ENCODE peak calls at places on chromosomes 12 and 14, in nine cellular contexts. M is esophagus muscularis mucosa, E is left ventricle myocardium inferior, Q is HCT116, X is GM13977, N is mammary epithelial cell, T is A549, I is choroid plexus epithelial cell, O is heart left ventricle. Z is an unnamed sample.

GRCh38 chr12:12661086-12661485 is 34.9 kb downstream of the GPR19 start:
- DNase-seq in M (no peak), E (no peak), Q (no peak), X (no peak), N (peak; percentile 46), T (no peak), I (peak; percentile 79), O (no peak), Z (no peak)

GRCh38 chr14:105146976-105147700 is 21.4 kb downstream of the JAG2 start:
- DNase-seq in M (no peak), E (peak; percentile 12), Q (no peak), X (no peak), N (no peak), T (no peak), I (no peak), O (no peak), Z (no peak)

GRCh38 chr12:30201301-30202160 is 417.8 kb upstream of the TMTC1 start:
- DNase-seq in M (no peak), E (peak; percentile 13), Q (no peak), X (no peak), N (no peak), T (no peak), I (peak; percentile 5), O (no peak), Z (no peak)

GRCh38 chr12:116718578-116719454 is 19.1 kb downstream of the SPRING1 start:
- DNase-seq in M (no peak), E (no peak), Q (no peak), X (no peak), N (no peak), T (no peak), I (peak; percentile 36), O (no peak), Z (no peak)

GRCh38 chr14:39442293-39442692 is 10.1 kb upstream of the FBXO33 start:
- DNase-seq in M (no peak), E (no peak), Q (no peak), X (no peak), N (no peak), T (no peak), I (no peak), O (no peak), Z (no peak)

GRCh38 chr14:80172380-80173055 is 38.8 kb downstream of the DIO2 start:
- DNase-seq in M (no peak), E (no peak), Q (no peak), X (no peak), N (peak; percentile 40), T (no peak), I (no peak), O (no peak), Z (no peak)

GRCh38 chr12:86838709-86839108 is 582.5 kb upstream of the MGAT4C start:
- DNase-seq in M (no peak), E (no peak), Q (no peak), X (no peak), N (no peak), T (no peak), I (peak; percentile 36), O (no peak), Z (no peak)

GRCh38 chr12:114913871-114914801 is 230.2 kb upstream of the TBX3 start:
- DNase-seq in M (no peak), E (no peak), Q (peak; percentile 38), X (no peak), N (peak; percentile 77), T (peak; percentile 44), I (peak; percentile 24), O (no peak), Z (no peak)

GRCh38 chr12:131129839-131130238 is 176.1 kb downstream of the ADGRD1 start:
- DNase-seq in M (no peak), E (no peak), Q (no peak), X (no peak), N (no peak), T (no peak), I (no peak), O (peak; percentile 6), Z (no peak)

GRCh38 chr14:76152333-76152681 is 585 bp downstream of the GPATCH2L start:
- DNase-seq in M (no peak), E (peak; percentile 44), Q (peak; percentile 37), X (peak; percentile 77), N (peak; percentile 88), T (peak; percentile 74), I (peak; percentile 87), O (peak; percentile 66), Z (peak; percentile 52)

GRCh38 chr14:74882103-74882920 is 596 bp downstream of the DLST start:
- DNase-seq in M (no peak), E (peak; percentile 34), Q (no peak), X (peak; percentile 45), N (peak; percentile 66), T (peak; percentile 43), I (peak; percentile 75), O (peak; percentile 45), Z (no peak)

GRCh38 chr12:16603916-16604575 is 1.9 kb downstream of the LMO3 start:
- DNase-seq in M (no peak), E (no peak), Q (no peak), X (no peak), N (no peak), T (no peak), I (no peak), O (no peak), Z (no peak)

GRCh38 chr14:27391331-27391730 is 793.5 kb upstream of the NOVA1 start:
- DNase-seq in M (no peak), E (no peak), Q (no peak), X (no peak), N (no peak), T (no peak), I (no peak), O (no peak), Z (no peak)

GRCh38 chr12:70002097-70002911 is 177.3 kb downstream of the MYRFL start:
- DNase-seq in M (no peak), E (peak; percentile 40), Q (no peak), X (no peak), N (no peak), T (no peak), I (peak; percentile 6), O (peak; percentile 46), Z (no peak)

DNA sequence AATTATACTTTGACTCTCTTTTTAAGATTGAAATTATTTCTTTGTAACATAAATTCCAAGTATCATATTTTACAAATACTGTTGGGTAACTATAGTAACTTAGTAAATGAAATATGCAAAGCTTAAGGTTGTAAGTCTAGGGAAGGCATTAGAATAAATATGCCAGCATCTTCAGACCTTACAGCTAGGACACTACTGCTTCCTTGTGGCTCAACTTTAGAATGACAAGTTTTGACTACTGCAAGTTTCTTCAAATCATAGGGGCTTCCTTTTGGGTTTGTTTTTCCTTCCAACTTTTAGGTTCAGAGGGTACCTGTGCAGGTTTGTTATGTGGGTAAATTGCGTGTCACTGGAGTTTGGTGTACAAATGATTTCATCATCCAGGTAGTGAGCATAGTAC is 17.7 kb upstream of the ANP32D start:
- DNase-seq in M (no peak), E (no peak), Q (peak; percentile 31), X (no peak), N (peak; percentile 19), T (no peak), I (peak; percentile 74), O (no peak), Z (no peak)
- TF ChIP-seq CTCF in M (peak; percentile 37), E (peak; percentile 70), Q (peak; percentile 56), X (peak; percentile 31), N (peak; percentile 38), T (peak; percentile 17), I (peak; percentile 67), O (peak; percentile 72), Z (peak; percentile 25)

GRCh38 chr12:64611430-64612286 is 1.4 kb downstream of the RASSF3 start:
- DNase-seq in M (no peak), E (peak; percentile 41), Q (no peak), X (no peak), N (peak; percentile 47), T (no peak), I (peak; percentile 33), O (peak; percentile 39), Z (no peak)
- TF ChIP-seq CTCF in M (no peak), E (no peak), Q (no peak), X (no peak), N (no peak), T (no peak), I (peak; percentile 28), O (no peak), Z (no peak)

GRCh38 chr12:82378997-82379396 is 20.7 kb downstream of the METTL25 start:
- DNase-seq in M (no peak), E (no peak), Q (no peak), X (no peak), N (no peak), T (no peak), I (no peak), O (no peak), Z (no peak)

DNA sequence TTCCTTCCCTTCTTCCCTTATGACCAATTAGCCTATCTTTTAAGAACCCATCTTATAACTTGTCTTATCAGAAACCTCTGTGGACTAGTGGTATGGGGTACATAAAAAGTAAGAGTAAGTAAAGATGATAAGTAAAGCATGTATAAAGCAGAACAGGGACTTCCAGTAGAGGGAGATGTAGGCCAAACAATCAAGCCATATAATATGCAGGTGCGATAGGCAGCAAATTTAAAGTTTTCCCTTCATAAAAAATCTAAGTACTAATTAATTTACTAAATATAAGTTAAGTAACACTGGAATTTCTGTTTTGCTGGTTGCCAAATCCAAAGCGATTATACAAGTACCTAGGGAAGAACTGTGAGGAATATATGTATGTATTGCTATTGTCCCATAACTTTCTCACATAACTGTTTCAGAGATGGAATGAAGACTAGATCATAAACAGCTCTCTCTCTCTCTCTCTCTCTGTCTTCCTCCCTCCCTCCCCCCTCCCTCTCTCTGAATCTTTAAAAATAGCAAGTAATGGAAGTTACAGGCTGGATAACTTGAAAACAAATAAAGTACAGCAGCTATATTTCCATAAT is 25.7 kb downstream of the METTL25 start:
- DNase-seq in M (no peak), E (no peak), Q (no peak), X (no peak), N (peak; percentile 17), T (no peak), I (peak; percentile 62), O (no peak), Z (peak; percentile 16)
- TF ChIP-seq CTCF in M (no peak), E (peak; percentile 49), Q (peak; percentile 60), X (peak; percentile 58), N (peak; percentile 56), T (peak; percentile 80), I (peak; percentile 62), O (peak; percentile 31), Z (peak; percentile 36)

GRCh38 chr14:68943107-68943506 is 36.0 kb downstream of the ACTN1 start:
- DNase-seq in M (no peak), E (no peak), Q (no peak), X (no peak), N (no peak), T (no peak), I (no peak), O (no peak), Z (no peak)

GRCh38 chr14:68940614-68941185 is 38.4 kb downstream of the ACTN1 start:
- DNase-seq in M (no peak), E (no peak), Q (no peak), X (no peak), N (no peak), T (no peak), I (no peak), O (no peak), Z (no peak)

GRCh38 chr14:68942281-68943035 is 36.6 kb downstream of the ACTN1 start:
- DNase-seq in M (no peak), E (no peak), Q (no peak), X (no peak), N (no peak), T (no peak), I (no peak), O (no peak), Z (no peak)

GRCh38 chr14:68939893-68940613 is 39.0 kb downstream of the ACTN1 start:
- DNase-seq in M (no peak), E (peak; percentile 80), Q (no peak), X (no peak), N (peak; percentile 92), T (peak; percentile 82), I (peak; percentile 99), O (peak; percentile 85), Z (peak; percentile 69)

GRCh38 chr14:68941820-68942219 is 37.3 kb downstream of the ACTN1 start:
- DNase-seq in M (no peak), E (peak; percentile 50), Q (no peak), X (no peak), N (peak; percentile 96), T (peak; percentile 82), I (peak; percentile 97), O (peak; percentile 62), Z (no peak)
- TF ChIP-seq CTCF in M (peak; percentile 56), E (peak; percentile 47), Q (peak; percentile 54), X (no peak), N (peak; percentile 67), T (peak; percentile 80), I (peak; percentile 76), O (peak; percentile 40), Z (peak; percentile 23)

Z was measured in HFF-Myc.